ENCODE peak calls at places on chromosome 6, in seven cellular contexts. One of them, this sample, is unnamed.

GRCh38 chr6:118902731-118903130 is 8.8 kb downstream of the ASF1A start:
- DNase-seq in C1 segment of cervical spinal cord: no peak
- DNase-seq in endothelial cell of umbilical vein: peak; percentile 36
- DNase-seq in nephron progenitor cell: no peak
- DNase-seq in HEK293T: no peak
- DNase-seq in cardiac fibroblast: peak; percentile 54
- DNase-seq in AG10803: peak; percentile 61
- DNase-seq in this sample: no peak

GRCh38 chr6:7505196-7505699 is 36.2 kb upstream of the DSP start:
- DNase-seq in HEK293T: peak; percentile 21
- DNase-seq in C1 segment of cervical spinal cord: no peak
- DNase-seq in cardiac fibroblast: peak; percentile 75
- DNase-seq in nephron progenitor cell: no peak
- DNase-seq in endothelial cell of umbilical vein: peak; percentile 6
- DNase-seq in AG10803: peak; percentile 86
- DNase-seq in this sample: peak; percentile 4

GRCh38 chr6:26311385-26312095 is 53.5 kb upstream of the BTN3A2 start:
- DNase-seq in C1 segment of cervical spinal cord: peak; percentile 48
- DNase-seq in cardiac fibroblast: peak; percentile 90
- DNase-seq in endothelial cell of umbilical vein: peak; percentile 81
- DNase-seq in HEK293T: no peak
- DNase-seq in nephron progenitor cell: peak; percentile 32
- DNase-seq in AG10803: peak; percentile 69
- DNase-seq in this sample: peak; percentile 74

GRCh38 chr6:23589811-23590210 is 536.2 kb upstream of the NRSN1 start:
- DNase-seq in cardiac fibroblast: no peak
- DNase-seq in C1 segment of cervical spinal cord: no peak
- DNase-seq in nephron progenitor cell: no peak
- DNase-seq in endothelial cell of umbilical vein: no peak
- DNase-seq in HEK293T: no peak
- DNase-seq in AG10803: no peak
- DNase-seq in this sample: no peak

GRCh38 chr6:40950986-40951730 is 87.9 kb downstream of the UNC5CL start:
- DNase-seq in AG10803: peak; percentile 74
- DNase-seq in HEK293T: no peak
- DNase-seq in nephron progenitor cell: no peak
- DNase-seq in endothelial cell of umbilical vein: peak; percentile 15
- DNase-seq in cardiac fibroblast: no peak
- DNase-seq in C1 segment of cervical spinal cord: no peak
- DNase-seq in this sample: peak; percentile 3

GRCh38 chr6:90545450-90545849 is 41.4 kb downstream of the MAP3K7 start:
- DNase-seq in C1 segment of cervical spinal cord: no peak
- DNase-seq in AG10803: no peak
- DNase-seq in nephron progenitor cell: no peak
- DNase-seq in endothelial cell of umbilical vein: no peak
- DNase-seq in cardiac fibroblast: peak; percentile 11
- DNase-seq in HEK293T: no peak
- DNase-seq in this sample: peak; percentile 33

GRCh38 chr6:112833546-112834215 is 486.6 kb downstream of the RFPL4B start:
- DNase-seq in endothelial cell of umbilical vein: peak; percentile 7
- DNase-seq in AG10803: peak; percentile 38
- DNase-seq in C1 segment of cervical spinal cord: no peak
- DNase-seq in nephron progenitor cell: no peak
- DNase-seq in HEK293T: no peak
- DNase-seq in cardiac fibroblast: peak; percentile 46
- DNase-seq in this sample: no peak

GRCh38 chr6:27605401-27606342 is 132.8 kb upstream of the ZNF184 start:
- DNase-seq in nephron progenitor cell: peak; percentile 79
- DNase-seq in cardiac fibroblast: peak; percentile 91
- DNase-seq in HEK293T: peak; percentile 55
- DNase-seq in AG10803: peak; percentile 58
- DNase-seq in C1 segment of cervical spinal cord: no peak
- DNase-seq in endothelial cell of umbilical vein: peak; percentile 54
- DNase-seq in this sample: peak; percentile 86

GRCh38 chr6:3520541-3521220 is 63.8 kb upstream of the SLC22A23 start:
- DNase-seq in C1 segment of cervical spinal cord: no peak
- DNase-seq in HEK293T: no peak
- DNase-seq in cardiac fibroblast: peak; percentile 71
- DNase-seq in nephron progenitor cell: no peak
- DNase-seq in AG10803: peak; percentile 55
- DNase-seq in endothelial cell of umbilical vein: no peak
- DNase-seq in this sample: no peak

GRCh38 chr6:113184291-113184690 is 672.9 kb upstream of the MARCKS start:
- DNase-seq in HEK293T: no peak
- DNase-seq in endothelial cell of umbilical vein: no peak
- DNase-seq in cardiac fibroblast: peak; percentile 92
- DNase-seq in AG10803: peak; percentile 97
- DNase-seq in nephron progenitor cell: no peak
- DNase-seq in C1 segment of cervical spinal cord: no peak
- DNase-seq in this sample: peak; percentile 72

GRCh38 chr6:131368077-131368911 is 204.7 kb upstream of the ARG1 start:
- DNase-seq in HEK293T: no peak
- DNase-seq in nephron progenitor cell: no peak
- DNase-seq in C1 segment of cervical spinal cord: no peak
- DNase-seq in endothelial cell of umbilical vein: no peak
- DNase-seq in cardiac fibroblast: peak; percentile 6
- DNase-seq in AG10803: peak; percentile 74
- DNase-seq in this sample: no peak

GRCh38 chr6:79377830-79378460 is 143.5 kb upstream of the HMGN3 start:
- DNase-seq in nephron progenitor cell: no peak
- DNase-seq in C1 segment of cervical spinal cord: no peak
- DNase-seq in HEK293T: no peak
- DNase-seq in cardiac fibroblast: peak; percentile 71
- DNase-seq in AG10803: no peak
- DNase-seq in endothelial cell of umbilical vein: peak; percentile 93
- DNase-seq in this sample: peak; percentile 36

GRCh38 chr6:41443616-41444525 is 102.3 kb upstream of the FOXP4 start:
- DNase-seq in C1 segment of cervical spinal cord: no peak
- DNase-seq in cardiac fibroblast: no peak
- DNase-seq in nephron progenitor cell: peak; percentile 55
- DNase-seq in AG10803: no peak
- DNase-seq in endothelial cell of umbilical vein: no peak
- DNase-seq in HEK293T: no peak
- DNase-seq in this sample: no peak

GRCh38 chr6:40077315-40077714 is 143.1 kb upstream of the MOCS1 start:
- DNase-seq in endothelial cell of umbilical vein: no peak
- DNase-seq in HEK293T: no peak
- DNase-seq in cardiac fibroblast: no peak
- DNase-seq in C1 segment of cervical spinal cord: no peak
- DNase-seq in nephron progenitor cell: no peak
- DNase-seq in AG10803: no peak
- DNase-seq in this sample: no peak

GRCh38 chr6:107729098-107729497 is 95.0 kb downstream of the SCML4 start:
- DNase-seq in C1 segment of cervical spinal cord: no peak
- DNase-seq in HEK293T: peak; percentile 24
- DNase-seq in nephron progenitor cell: no peak
- DNase-seq in endothelial cell of umbilical vein: no peak
- DNase-seq in cardiac fibroblast: no peak
- DNase-seq in AG10803: no peak
- DNase-seq in this sample: no peak

GRCh38 chr6:137234505-137234863 is 15.3 kb upstream of the IFNGR1 start:
- DNase-seq in nephron progenitor cell: no peak
- DNase-seq in C1 segment of cervical spinal cord: no peak
- DNase-seq in AG10803: no peak
- DNase-seq in HEK293T: no peak
- DNase-seq in endothelial cell of umbilical vein: no peak
- DNase-seq in cardiac fibroblast: peak; percentile 46
- DNase-seq in this sample: no peak

GRCh38 chr6:111573892-111574800 is 31.5 kb downstream of the TRAF3IP2 start:
- DNase-seq in endothelial cell of umbilical vein: peak; percentile 87
- DNase-seq in HEK293T: no peak
- DNase-seq in cardiac fibroblast: peak; percentile 93
- DNase-seq in AG10803: peak; percentile 95
- DNase-seq in nephron progenitor cell: no peak
- DNase-seq in C1 segment of cervical spinal cord: no peak
- DNase-seq in this sample: peak; percentile 87

GRCh38 chr6:135860361-135860760 is 8.9 kb downstream of the PDE7B start:
- DNase-seq in endothelial cell of umbilical vein: no peak
- DNase-seq in C1 segment of cervical spinal cord: no peak
- DNase-seq in nephron progenitor cell: no peak
- DNase-seq in cardiac fibroblast: no peak
- DNase-seq in AG10803: no peak
- DNase-seq in HEK293T: no peak
- DNase-seq in this sample: no peak

GRCh38 chr6:13554929-13555333 is 19.5 kb upstream of the SIRT5 start:
- DNase-seq in endothelial cell of umbilical vein: peak; percentile 70
- DNase-seq in nephron progenitor cell: peak; percentile 42
- DNase-seq in cardiac fibroblast: peak; percentile 24
- DNase-seq in C1 segment of cervical spinal cord: no peak
- DNase-seq in AG10803: peak; percentile 15
- DNase-seq in HEK293T: no peak
- DNase-seq in this sample: peak; percentile 59

GRCh38 chr6:28446818-28447511 is 3.7 kb upstream of the ZSCAN23 start:
- DNase-seq in AG10803: peak; percentile 2
- DNase-seq in HEK293T: peak; percentile 29
- DNase-seq in endothelial cell of umbilical vein: peak; percentile 8
- DNase-seq in cardiac fibroblast: no peak
- DNase-seq in nephron progenitor cell: peak; percentile 68
- DNase-seq in C1 segment of cervical spinal cord: no peak
- DNase-seq in this sample: no peak

GRCh38 chr6:143614270-143614669 is 63.5 kb upstream of the PHACTR2 start:
- DNase-seq in HEK293T: no peak
- DNase-seq in cardiac fibroblast: no peak
- DNase-seq in AG10803: no peak
- DNase-seq in endothelial cell of umbilical vein: no peak
- DNase-seq in C1 segment of cervical spinal cord: no peak
- DNase-seq in nephron progenitor cell: no peak
- DNase-seq in this sample: no peak

GRCh38 chr6:125312478-125312877 is 10.7 kb upstream of the HDDC2 start:
- DNase-seq in endothelial cell of umbilical vein: no peak
- DNase-seq in C1 segment of cervical spinal cord: no peak
- DNase-seq in AG10803: no peak
- DNase-seq in HEK293T: no peak
- DNase-seq in cardiac fibroblast: no peak
- DNase-seq in nephron progenitor cell: no peak
- DNase-seq in this sample: no peak

GRCh38 chr6:37460805-37461204 is 27.8 kb downstream of the CMTR1 start:
- DNase-seq in AG10803: no peak
- DNase-seq in endothelial cell of umbilical vein: no peak
- DNase-seq in HEK293T: no peak
- DNase-seq in C1 segment of cervical spinal cord: no peak
- DNase-seq in cardiac fibroblast: no peak
- DNase-seq in nephron progenitor cell: no peak
- DNase-seq in this sample: no peak

GRCh38 chr6:157230971-157231370 is 92.3 kb downstream of the TMEM242 start:
- DNase-seq in nephron progenitor cell: no peak
- DNase-seq in AG10803: no peak
- DNase-seq in HEK293T: no peak
- DNase-seq in C1 segment of cervical spinal cord: no peak
- DNase-seq in endothelial cell of umbilical vein: no peak
- DNase-seq in cardiac fibroblast: no peak
- DNase-seq in this sample: no peak

GRCh38 chr6:77178821-77179220 is 284.5 kb downstream of the HTR1B start:
- DNase-seq in nephron progenitor cell: no peak
- DNase-seq in endothelial cell of umbilical vein: no peak
- DNase-seq in C1 segment of cervical spinal cord: no peak
- DNase-seq in AG10803: peak; percentile 59
- DNase-seq in cardiac fibroblast: peak; percentile 83
- DNase-seq in HEK293T: no peak
- DNase-seq in this sample: peak; percentile 78

GRCh38 chr6:167778497-167779122 is 48.1 kb upstream of the AFDN start:
- DNase-seq in C1 segment of cervical spinal cord: no peak
- DNase-seq in nephron progenitor cell: no peak
- DNase-seq in cardiac fibroblast: no peak
- DNase-seq in HEK293T: no peak
- DNase-seq in AG10803: no peak
- DNase-seq in endothelial cell of umbilical vein: no peak
- DNase-seq in this sample: no peak

GRCh38 chr6:46296586-46296985 is 125.8 kb upstream of the ENPP5 start:
- DNase-seq in cardiac fibroblast: peak; percentile 14
- DNase-seq in endothelial cell of umbilical vein: no peak
- DNase-seq in nephron progenitor cell: no peak
- DNase-seq in C1 segment of cervical spinal cord: no peak
- DNase-seq in HEK293T: no peak
- DNase-seq in AG10803: peak; percentile 32
- DNase-seq in this sample: no peak

GRCh38 chr6:56156643-56157042 is 90.7 kb downstream of the COL21A1 start:
- DNase-seq in nephron progenitor cell: no peak
- DNase-seq in C1 segment of cervical spinal cord: no peak
- DNase-seq in AG10803: no peak
- DNase-seq in cardiac fibroblast: peak; percentile 49
- DNase-seq in endothelial cell of umbilical vein: peak; percentile 12
- DNase-seq in HEK293T: no peak
- DNase-seq in this sample: peak; percentile 68

GRCh38 chr6:14792118-14792955 is 453.5 kb upstream of the JARID2 start:
- DNase-seq in nephron progenitor cell: no peak
- DNase-seq in endothelial cell of umbilical vein: no peak
- DNase-seq in cardiac fibroblast: no peak
- DNase-seq in AG10803: peak; percentile 76
- DNase-seq in HEK293T: peak; percentile 23
- DNase-seq in C1 segment of cervical spinal cord: no peak
- DNase-seq in this sample: no peak

GRCh38 chr6:135451617-135452190 is 45.8 kb downstream of the AHI1 start:
- DNase-seq in HEK293T: peak; percentile 22
- DNase-seq in C1 segment of cervical spinal cord: no peak
- DNase-seq in endothelial cell of umbilical vein: peak; percentile 63
- DNase-seq in nephron progenitor cell: no peak
- DNase-seq in cardiac fibroblast: peak; percentile 69
- DNase-seq in AG10803: peak; percentile 46
- DNase-seq in this sample: peak; percentile 36

GRCh38 chr6:121794630-121795029 is 359.2 kb downstream of the GJA1 start:
- DNase-seq in nephron progenitor cell: no peak
- DNase-seq in cardiac fibroblast: peak; percentile 95
- DNase-seq in AG10803: peak; percentile 91
- DNase-seq in HEK293T: no peak
- DNase-seq in endothelial cell of umbilical vein: peak; percentile 81
- DNase-seq in C1 segment of cervical spinal cord: no peak
- DNase-seq in this sample: peak; percentile 95

GRCh38 chr6:116278853-116279231 is 888 bp downstream of the TSPYL1 start:
- DNase-seq in endothelial cell of umbilical vein: no peak
- DNase-seq in HEK293T: no peak
- DNase-seq in AG10803: no peak
- DNase-seq in C1 segment of cervical spinal cord: no peak
- DNase-seq in nephron progenitor cell: peak; percentile 23
- DNase-seq in cardiac fibroblast: peak; percentile 58
- DNase-seq in this sample: peak; percentile 37

GRCh38 chr6:127376685-127377084 is 33.3 kb upstream of the ECHDC1 start:
- DNase-seq in nephron progenitor cell: no peak
- DNase-seq in C1 segment of cervical spinal cord: no peak
- DNase-seq in AG10803: no peak
- DNase-seq in HEK293T: no peak
- DNase-seq in cardiac fibroblast: no peak
- DNase-seq in endothelial cell of umbilical vein: no peak
- DNase-seq in this sample: peak; percentile 22

GRCh38 chr6:169445661-169446581 is 192.3 kb upstream of the THBS2 start:
- DNase-seq in endothelial cell of umbilical vein: no peak
- DNase-seq in cardiac fibroblast: no peak
- DNase-seq in nephron progenitor cell: no peak
- DNase-seq in C1 segment of cervical spinal cord: no peak
- DNase-seq in AG10803: no peak
- DNase-seq in HEK293T: no peak
- DNase-seq in this sample: no peak